ENCODE peak calls at places on chromosome 14, in five cellular contexts. V, I, O, F and W are unnamed samples.

GRCh38 chr14:76113691-76114090 is 38.0 kb upstream of the GPATCH2L start:
- DNase-seq in V (no peak), I (no peak), O (no peak), F (no peak), W (no peak)

GRCh38 chr14:103260629-103261124 is 73.4 kb upstream of the EIF5 start:
- DNase-seq in V (no peak), I (peak), O (no peak), F (no peak), W (peak)

GRCh38 chr14:61472025-61472672 is 150.8 kb downstream of the PRKCH start:
- DNase-seq in I (peak), F (no peak), V (no peak), O (peak), W (peak)

GRCh38 chr14:50766338-50766886 is 64.5 kb downstream of the NIN start:
- DNase-seq in O (no peak), I (peak), V (no peak), F (no peak), W (peak)

GRCh38 chr14:104799657-104800599 is 973 bp upstream of the ZBTB42 start:
- DNase-seq in F (no peak), I (peak), V (peak), O (peak), W (peak)

GRCh38 chr14:22200977-22201605 is 387.9 kb downstream of the DAD1 start:
- DNase-seq in I (peak), F (peak), O (peak), V (peak), W (peak)

GRCh38 chr14:72450473-72451044 is 443.3 kb downstream of the DPF3 start:
- DNase-seq in V (no peak), O (no peak), F (no peak), I (no peak), W (no peak)

GRCh38 chr14:82710257-82710841 is 1176.7 kb upstream of the SEL1L start:
- DNase-seq in F (peak), O (peak), V (peak), I (peak), W (peak)

GRCh38 chr14:90239139-90239538 is 17.2 kb upstream of the PSMC1 start:
- DNase-seq in F (no peak), I (peak), V (no peak), O (no peak), W (no peak)

GRCh38 chr14:104692261-104692938 is 3.0 kb downstream of the INF2 start:
- DNase-seq in O (no peak), F (no peak), I (no peak), V (no peak), W (no peak)

GRCh38 chr14:21347201-21347600 is 36.6 kb downstream of the SUPT16H start:
- DNase-seq in I (no peak), V (no peak), O (no peak), F (no peak), W (peak)

GRCh38 chr14:55356913-55357312 is 54.7 kb downstream of the ATG14 start:
- DNase-seq in V (no peak), F (no peak), I (no peak), O (peak), W (no peak)

GRCh38 chr14:55354500-55354899 is 57.1 kb downstream of the ATG14 start:
- DNase-seq in F (peak), I (peak), V (peak), O (peak), W (peak)

GRCh38 chr14:55361190-55361589 is 50.4 kb downstream of the ATG14 start:
- DNase-seq in F (no peak), V (no peak), I (no peak), O (no peak), W (no peak)

GRCh38 chr14:55355922-55356321 is 55.7 kb downstream of the ATG14 start:
- DNase-seq in I (no peak), F (no peak), O (no peak), V (no peak), W (no peak)

DNA sequence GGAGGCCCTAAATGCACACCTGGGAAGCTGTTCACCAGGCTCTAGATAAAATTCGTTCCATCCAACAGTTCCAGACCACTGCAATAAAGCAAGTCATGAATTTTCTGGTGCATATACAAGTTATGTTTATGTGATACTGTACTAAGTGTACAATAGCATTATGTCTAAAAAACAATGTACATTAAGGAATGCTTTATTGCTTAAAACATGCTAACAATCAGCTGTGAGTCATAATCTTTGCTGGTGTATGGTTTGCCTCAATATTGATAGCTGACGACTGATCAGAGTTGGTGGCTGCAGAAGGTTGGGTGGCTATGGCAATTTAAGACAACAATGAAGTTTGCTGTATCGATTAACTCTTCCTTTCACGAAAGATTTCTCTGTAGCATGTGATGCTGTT is 52.3 kb downstream of the ATG14 start:
- DNase-seq in I (no peak), F (no peak), O (no peak), V (no peak), W (no peak)
- H2AFZ ChIP-seq in I (no peak), F (no peak), O (no peak), V (no peak), W (no peak)

GRCh38 chr14:99990268-99991170 is 74.7 kb upstream of the EVL start:
- DNase-seq in I (no peak), O (no peak), F (no peak), V (no peak), W (peak)

GRCh38 chr14:99991306-99991705 is 73.9 kb upstream of the EVL start:
- DNase-seq in O (no peak), I (no peak), F (no peak), V (no peak), W (peak)

GRCh38 chr14:99996951-99997571 is 68.2 kb upstream of the EVL start:
- DNase-seq in I (no peak), V (no peak), O (no peak), F (no peak), W (peak)

DNA sequence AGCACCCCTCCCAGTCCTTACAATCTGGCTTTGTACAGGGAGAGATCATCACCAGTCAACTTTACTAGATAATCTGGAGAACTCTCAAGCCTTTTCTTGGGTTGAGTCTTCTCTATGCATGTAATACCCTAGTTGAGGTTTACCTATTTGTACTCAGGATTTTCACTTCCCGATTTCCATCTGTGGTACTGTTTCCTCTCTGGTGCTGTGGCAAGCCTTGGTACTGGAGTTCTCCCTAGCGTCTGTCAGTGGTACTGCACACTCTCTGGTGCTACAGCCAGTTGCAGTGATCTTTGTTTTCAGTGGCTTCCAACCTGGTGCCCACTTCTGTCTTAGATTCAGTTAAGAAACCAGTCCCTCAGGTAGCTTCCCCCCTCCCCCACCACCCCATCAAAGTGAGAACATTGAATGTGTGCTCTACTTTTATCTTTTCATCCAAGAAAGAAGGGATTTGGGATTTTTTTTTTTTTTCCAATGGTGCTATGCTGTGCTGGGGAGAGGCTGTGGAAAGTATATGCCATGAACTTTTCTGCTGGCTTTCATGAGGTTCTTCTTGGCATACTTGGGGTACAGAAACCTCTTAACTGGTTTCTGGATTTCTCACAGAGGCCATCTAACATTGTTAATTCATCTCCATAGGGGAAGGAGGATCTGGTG is 69.4 kb upstream of the EVL start:
- DNase-seq in F (no peak), O (peak), I (no peak), V (peak), W (peak)
- H2AFZ ChIP-seq in F (no peak), O (no peak), I (no peak), V (no peak), W (peak)

GRCh38 chr14:67500981-67501380 is 12.5 kb upstream of the TMEM229B start:
- DNase-seq in V (no peak), I (no peak), F (no peak), O (no peak), W (no peak)

GRCh38 chr14:67502867-67503266 is 14.3 kb upstream of the TMEM229B start:
- DNase-seq in F (no peak), O (no peak), I (no peak), V (no peak), W (no peak)

GRCh38 chr14:67505254-67505653 is 16.7 kb upstream of the TMEM229B start:
- DNase-seq in O (no peak), I (no peak), F (no peak), V (no peak), W (no peak)

GRCh38 chr14:67497716-67498115 is 9.2 kb upstream of the TMEM229B start:
- DNase-seq in O (no peak), F (no peak), I (no peak), V (no peak), W (no peak)

DNA sequence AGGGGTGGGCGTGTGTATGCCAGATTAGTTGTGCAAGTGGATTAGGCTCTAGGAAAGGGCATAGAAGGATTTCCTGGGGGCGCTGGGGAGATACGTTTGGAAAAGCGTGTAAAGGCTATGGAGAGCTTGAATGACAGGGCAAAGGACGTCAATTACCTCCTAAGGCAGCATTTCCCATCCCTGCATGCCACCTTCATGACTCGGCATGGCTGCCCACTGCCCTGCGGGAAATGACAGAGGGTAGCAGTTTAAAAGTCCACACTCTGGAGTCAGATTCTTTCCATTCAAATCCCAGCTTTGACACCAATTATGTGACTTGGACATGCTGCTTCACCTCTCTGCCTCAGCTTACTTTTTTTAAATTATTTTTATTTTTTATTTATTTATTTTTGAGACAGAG is 14.8 kb upstream of the TMEM229B start:
- DNase-seq in V (no peak), F (no peak), I (no peak), O (no peak), W (no peak)
- H2AFZ ChIP-seq in V (no peak), F (no peak), I (no peak), O (no peak), W (no peak)

GRCh38 chr14:52360831-52361230 is 46.7 kb downstream of the PTGER2 start:
- DNase-seq in V (no peak), I (no peak), F (no peak), O (peak), W (no peak)
- H2AFZ ChIP-seq in V (no peak), I (peak), F (no peak), O (no peak), W (no peak)

DNA sequence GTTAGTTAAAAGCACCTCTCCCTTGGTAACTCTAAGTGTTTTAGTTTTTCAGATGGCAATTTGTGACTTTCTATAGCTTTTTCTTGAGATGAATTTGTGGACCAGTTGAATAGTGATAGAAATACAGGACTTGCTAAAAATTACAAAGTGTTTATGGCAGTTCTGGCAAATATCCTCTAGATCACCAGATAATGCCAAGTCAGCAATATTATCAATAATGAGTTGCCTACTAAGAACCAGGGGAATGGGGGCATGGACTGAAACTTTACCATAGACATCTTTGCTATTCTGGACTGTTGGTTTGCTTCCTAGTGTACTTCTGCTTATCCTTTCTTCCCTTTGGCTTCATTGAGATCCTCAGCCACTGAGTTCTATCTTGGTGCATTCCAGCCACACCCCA is 584.2 kb downstream of the DIO2 start:
- DNase-seq in F (no peak), O (no peak), I (no peak), V (no peak), W (no peak)
- H2AFZ ChIP-seq in F (no peak), O (no peak), I (no peak), V (no peak), W (no peak)

GRCh38 chr14:65206448-65207096 is 104.3 kb upstream of the MAX start:
- DNase-seq in O (no peak), V (peak), F (no peak), I (peak), W (peak)
- H2AFZ ChIP-seq in O (no peak), V (no peak), F (no peak), I (no peak), W (no peak)

DNA sequence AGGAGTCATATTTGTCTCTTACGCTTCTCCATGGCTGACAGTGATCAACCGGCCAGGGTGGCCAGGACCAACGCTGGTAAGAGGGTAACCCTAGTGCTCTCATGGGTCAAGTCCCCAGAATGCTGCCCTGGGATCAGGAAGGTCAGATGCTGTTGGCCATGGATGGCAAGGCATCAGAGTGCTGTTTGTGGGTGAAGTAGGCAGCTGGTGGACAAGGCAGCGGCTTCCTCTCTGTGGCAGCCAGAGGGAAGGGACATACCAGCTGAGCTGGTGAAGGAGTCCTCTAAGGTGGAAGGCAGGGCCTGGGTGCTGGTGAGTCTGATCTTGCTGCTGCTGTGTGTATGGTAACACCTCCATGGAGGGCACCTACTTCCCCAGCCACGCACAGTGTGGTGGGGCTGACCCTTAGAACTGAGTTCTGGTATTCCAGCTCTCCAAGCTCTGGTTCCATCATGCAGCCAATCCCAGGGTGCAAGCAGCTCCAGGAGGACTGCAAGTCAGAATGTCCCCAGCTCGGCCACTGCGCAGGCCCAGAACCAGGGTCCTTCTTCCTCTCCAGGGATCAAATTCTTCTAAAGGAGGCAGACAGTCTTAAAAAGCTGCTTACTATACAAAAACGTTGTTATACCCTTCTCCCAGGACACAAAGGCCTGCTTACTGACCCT is 13.4 kb upstream of the SMOC1 start:
- DNase-seq in O (no peak), F (no peak), I (no peak), V (no peak), W (no peak)
- H2AFZ ChIP-seq in O (no peak), F (no peak), I (no peak), V (no peak), W (no peak)

GRCh38 chr14:91555531-91555930 is 45.4 kb upstream of the PPP4R3A start:
- DNase-seq in F (no peak), O (no peak), V (no peak), I (no peak), W (no peak)
- H2AFZ ChIP-seq in F (no peak), O (no peak), V (no peak), I (no peak), W (no peak)